ENCODE peak calls at places on chromosomes 11 and 22, in seven cellular contexts. O is prostate gland, K is psoas muscle, I is NT2/D1, G is BE2C, R is IMR-90, C is ovary. U is an unnamed sample. For H3K4me1, the result is how much of the 10 kb centered on the place peaks cover.

GRCh38 chr11:128862913-128863660 is 4.0 kb downstream of the KCNJ1 start:
- DNase-seq in O (no peak), K (no peak), I (no peak), G (no peak), R (peak), C (no peak), U (no peak)

GRCh38 chr11:116505466-116506247 is 267.1 kb downstream of the BUD13 start:
- DNase-seq in O (no peak), K (no peak), I (no peak), G (no peak), R (no peak), C (no peak), U (no peak)

GRCh38 chr11:117187428-117187798 is 8.9 kb downstream of the SIDT2 start:
- DNase-seq in O (no peak), K (no peak), I (no peak), G (no peak), R (no peak), C (no peak), U (no peak)

GRCh38 chr22:36377022-36377631 is 10.6 kb downstream of the MYH9 start:
- DNase-seq in O (no peak), K (no peak), I (no peak), G (no peak), R (no peak), C (no peak), U (no peak)

GRCh38 chr22:45120931-45121330 is 42.8 kb upstream of the NUP50 start:
- DNase-seq in O (no peak), K (no peak), I (no peak), G (no peak), R (peak), C (no peak), U (no peak)

GRCh38 chr11:111694851-111695250 is 71.3 kb downstream of the PPP2R1B start:
- DNase-seq in O (no peak), K (peak), I (no peak), G (no peak), R (peak), C (no peak), U (no peak)

GRCh38 chr22:41286639-41287091 is 678 bp upstream of the RANGAP1 start:
- DNase-seq in O (peak), K (no peak), I (no peak), G (peak), R (peak), C (no peak), U (no peak)

GRCh38 chr11:78037056-78037455 is 14.0 kb upstream of the KCTD14 start:
- DNase-seq in O (no peak), K (no peak), I (no peak), G (peak), R (no peak), C (no peak), U (no peak)

GRCh38 chr22:44931077-44931540 is 78.7 kb downstream of the PHF21B start:
- DNase-seq in O (no peak), K (peak), I (no peak), G (no peak), R (peak), C (peak), U (no peak)

GRCh38 chr11:33774356-33775063 is at the start of gene FBXO3:
- DNase-seq in O (peak), K (peak), I (peak), G (peak), R (peak), C (peak), U (peak)

GRCh38 chr11:76598426-76598839 is 72.1 kb downstream of the LRRC32 start:
- DNase-seq in O (no peak), K (no peak), I (no peak), G (peak), R (peak), C (no peak), U (peak)

GRCh38 chr11:18704698-18705097 is 6.1 kb downstream of the TMEM86A start:
- DNase-seq in O (no peak), K (no peak), I (no peak), G (no peak), R (no peak), C (no peak), U (peak)

GRCh38 chr22:50612715-50613221 is 12.2 kb downstream of the MAPK8IP2 start:
- DNase-seq in O (no peak), K (no peak), I (no peak), G (peak), R (no peak), C (no peak), U (no peak)

GRCh38 chr11:110715541-110715940 is 3.3 kb upstream of the ARHGAP20 start:
- DNase-seq in O (no peak), K (no peak), I (no peak), G (no peak), R (peak), C (no peak), U (no peak)

GRCh38 chr22:24965822-24966626 is 13.5 kb downstream of the KIAA1671 start:
- DNase-seq in O (peak), K (peak), I (no peak), G (no peak), R (no peak), C (peak), U (no peak)

GRCh38 chr22:46084943-46085830 is 65.1 kb upstream of the PPARA start:
- DNase-seq in O (peak), K (peak), I (no peak), G (peak), R (no peak), C (peak), U (peak)

GRCh38 chr11:27933992-27934829 is 173.7 kb downstream of the KIF18A start:
- DNase-seq in O (no peak), K (no peak), I (peak), G (no peak), R (peak), C (no peak), U (no peak)

GRCh38 chr11:102850973-102851745 is 7.8 kb upstream of the MMP3 start:
- DNase-seq in O (no peak), K (no peak), I (no peak), G (no peak), R (peak), C (no peak), U (no peak)

GRCh38 chr22:20380486-20380885 is 13.5 kb upstream of the ZNF74 start:
- DNase-seq in O (no peak), K (no peak), I (no peak), G (no peak), R (no peak), C (no peak), U (no peak)

GRCh38 chr11:57638005-57638760 is 11.5 kb downstream of the YPEL4 start:
- DNase-seq in O (peak), K (peak), I (peak), G (peak), R (peak), C (peak), U (peak)

GRCh38 chr22:48822278-48823233 is 1005.1 kb downstream of the BRD1 start:
- DNase-seq in O (no peak), K (no peak), I (no peak), G (no peak), R (no peak), C (no peak), U (peak)

GRCh38 chr22:19843107-19843856 is 11.4 kb downstream of the GNB1L start:
- DNase-seq in O (no peak), K (no peak), I (no peak), G (no peak), R (no peak), C (no peak), U (no peak)

GRCh38 chr11:46055371-46055770 is 65.9 kb downstream of the PHF21A start:
- DNase-seq in O (no peak), K (no peak), I (peak), G (no peak), R (peak), C (no peak), U (no peak)

GRCh38 chr22:36423461-36424404 is 36.0 kb upstream of the MYH9 start:
- DNase-seq in O (no peak), K (no peak), I (no peak), G (no peak), R (peak), C (no peak), U (no peak)

GRCh38 chr22:48957987-48958321 is 869.7 kb downstream of the BRD1 start:
- DNase-seq in O (peak), K (no peak), I (no peak), G (no peak), R (no peak), C (no peak), U (no peak)

GRCh38 chr11:19084661-19085315 is 24.3 kb upstream of the MRGPRX2 start:
- DNase-seq in O (no peak), K (no peak), I (no peak), G (no peak), R (no peak), C (no peak), U (no peak)

GRCh38 chr11:1640076-1640946 is 10.7 kb downstream of the KRTAP5-5 start:
- DNase-seq in O (no peak), K (no peak), I (peak), G (peak), R (no peak), C (no peak), U (no peak)

GRCh38 chr22:36562261-36562835 is 33.4 kb upstream of the EIF3D start:
- DNase-seq in O (no peak), K (peak), I (no peak), G (no peak), R (peak), C (no peak), U (no peak)

GRCh38 chr11:59174664-59175033 is 2.7 kb downstream of the DTX4 start:
- DNase-seq in O (no peak), K (no peak), I (no peak), G (no peak), R (peak), C (peak), U (no peak)

GRCh38 chr11:101362643-101363042 is 221.2 kb downstream of the TRPC6 start:
- DNase-seq in O (no peak), K (no peak), I (no peak), G (no peak), R (no peak), C (no peak), U (no peak)

DNA sequence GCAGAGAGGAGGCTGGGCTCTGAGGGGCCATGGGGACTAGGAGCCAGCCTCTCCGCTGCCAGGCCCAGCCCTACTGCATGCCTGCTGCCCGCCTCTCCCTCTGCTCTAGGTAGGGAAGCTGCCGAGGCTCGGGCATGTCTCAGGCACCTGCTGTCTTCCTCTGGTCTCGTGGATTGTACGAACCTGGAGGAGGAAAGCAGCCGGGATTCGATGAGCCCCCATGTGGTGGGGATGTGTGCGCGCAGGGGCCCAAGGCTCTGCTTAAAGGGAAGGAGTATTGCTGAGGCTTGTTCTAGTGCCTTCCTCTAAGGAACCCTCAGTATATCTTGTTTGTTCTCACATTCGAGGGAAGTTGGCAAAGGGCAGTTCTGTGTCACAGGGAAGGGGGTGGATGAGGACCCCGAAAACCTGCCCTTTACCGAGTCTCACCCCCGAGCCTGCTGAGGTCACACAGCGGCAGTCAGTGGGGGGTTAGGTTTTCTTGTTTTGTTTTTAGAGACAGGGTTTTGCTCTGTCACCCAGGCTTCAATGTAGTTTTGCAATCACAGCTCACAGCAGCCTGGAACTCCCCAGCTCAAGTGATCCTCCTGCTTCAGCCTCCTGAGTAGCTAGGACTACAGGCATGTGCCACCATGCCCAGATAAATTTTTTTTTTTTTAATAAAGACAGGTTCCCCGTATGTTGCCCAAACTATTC is 21.3 kb downstream of the DAGLA start:
- DNase-seq in O (no peak), K (no peak), I (no peak), G (peak), R (peak), C (no peak), U (no peak)
- H3K4me1 ChIP-seq in O (under half), K (half or more), I (under half), G (under half), R (under half), C (under half), U (half or more)

DNA sequence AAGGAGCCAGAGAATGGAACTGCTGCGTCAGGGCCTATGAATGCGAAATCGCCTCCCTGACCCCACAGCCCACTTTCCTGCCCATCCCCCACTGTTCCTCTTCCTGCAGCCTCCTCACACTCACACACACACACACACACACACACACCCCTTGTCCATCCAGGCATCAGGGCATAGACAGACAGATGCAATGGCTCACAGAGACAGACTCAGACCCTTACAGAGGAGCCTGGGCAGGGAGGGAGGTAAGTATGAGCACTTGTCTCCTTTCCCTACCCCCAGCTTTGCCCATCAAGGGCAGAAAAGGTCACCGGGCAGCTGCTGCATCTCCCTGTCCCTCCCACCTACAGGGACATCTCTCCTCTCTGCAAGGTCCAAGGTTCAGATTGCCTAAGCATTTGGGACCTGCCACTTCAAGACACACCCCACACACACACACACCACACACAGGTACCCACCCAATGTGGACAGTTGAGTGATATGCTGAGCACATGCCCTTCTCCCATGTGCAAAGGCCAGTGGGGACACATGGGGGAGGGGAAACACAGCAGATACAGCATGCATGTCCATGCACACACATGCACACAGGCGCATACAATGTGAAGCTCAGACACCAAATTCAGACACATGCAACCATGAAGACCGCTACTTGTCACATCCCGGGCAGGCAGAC is 2.0 kb upstream of the NRXN2 start:
- DNase-seq in O (no peak), K (no peak), I (no peak), G (no peak), R (no peak), C (no peak), U (no peak)
- H3K4me1 ChIP-seq in O (under half), K (under half), I (under half), G (under half), R (under half), C (under half), U (under half)

GRCh38 chr22:21946262-21946925 is 6.3 kb downstream of the PPM1F start:
- DNase-seq in O (no peak), K (no peak), I (no peak), G (no peak), R (no peak), C (no peak), U (no peak)
- H3K4me1 ChIP-seq in O (under half), K (half or more), I (under half), G (under half), R (under half), C (under half), U (half or more)

DNA sequence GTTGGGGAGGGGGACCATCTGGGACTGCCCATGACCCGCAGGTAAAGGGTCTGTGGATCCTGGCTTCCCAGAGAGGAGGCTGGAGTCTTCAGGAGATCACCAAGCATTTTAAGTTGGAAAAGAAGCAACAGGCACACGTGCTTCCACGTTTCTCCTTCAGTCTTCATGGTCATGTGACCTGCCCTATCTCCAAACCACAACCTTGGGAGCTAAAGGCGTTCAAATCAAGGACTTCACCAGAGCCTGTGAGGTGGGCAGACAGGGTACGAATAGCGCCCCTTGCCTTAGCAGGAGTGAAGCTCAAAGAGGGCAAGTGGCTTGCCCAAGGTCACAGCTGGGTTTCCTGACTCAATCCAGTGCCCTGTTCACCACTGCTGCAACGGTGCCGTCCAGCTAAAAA is 6.7 kb downstream of the TMEM184B start:
- DNase-seq in O (no peak), K (no peak), I (no peak), G (no peak), R (peak), C (peak), U (no peak)
- H3K4me1 ChIP-seq in O (under half), K (under half), I (under half), G (under half), R (under half), C (under half), U (half or more)

DNA sequence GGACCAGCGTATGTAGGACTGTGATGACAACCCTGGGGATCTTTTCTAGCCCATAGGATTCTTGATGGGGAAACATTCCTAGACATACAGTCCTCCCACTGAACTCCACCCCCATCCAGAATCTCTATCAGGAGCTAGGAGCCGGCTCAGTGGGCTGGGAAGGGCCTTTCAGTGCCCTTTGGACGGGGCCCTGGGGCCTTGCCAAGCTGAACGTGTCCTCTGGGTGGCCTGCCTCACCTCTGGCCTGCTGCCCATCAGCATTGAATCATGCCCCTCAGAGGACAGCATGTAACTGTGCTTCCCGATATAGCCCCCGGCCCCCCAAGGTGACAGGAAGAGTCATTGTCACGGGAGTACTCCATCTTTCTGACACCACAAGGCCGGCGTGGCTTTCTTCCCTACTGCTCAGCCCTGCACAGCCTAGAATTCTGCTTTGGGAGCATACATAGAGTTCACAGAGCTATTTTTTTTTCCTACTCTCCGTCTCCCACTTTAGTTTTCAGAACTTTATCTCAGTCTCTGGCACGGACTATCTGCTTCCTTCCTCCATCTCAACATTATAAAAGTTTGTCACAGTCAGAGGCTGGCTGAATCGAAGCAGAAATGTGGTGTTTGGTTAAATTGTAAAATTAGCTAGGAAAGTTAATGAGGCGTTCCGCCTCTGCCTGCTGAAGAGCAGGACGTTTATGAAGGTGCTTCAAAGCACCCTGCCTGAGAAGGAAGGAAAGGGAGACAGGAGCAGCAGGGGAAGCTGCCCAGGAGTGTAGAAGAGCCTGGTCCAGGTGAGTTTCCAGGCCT is 111.9 kb downstream of the ZBTB16 start:
- DNase-seq in O (no peak), K (peak), I (no peak), G (no peak), R (no peak), C (peak), U (no peak)
- H3K4me1 ChIP-seq in O (under half), K (half or more), I (under half), G (under half), R (under half), C (half or more), U (half or more)

GRCh38 chr11:106077609-106078517 is at the start of gene AASDHPPT:
- DNase-seq in O (peak), K (no peak), I (peak), G (peak), R (peak), C (no peak), U (no peak)
- H3K4me1 ChIP-seq in O (under half), K (under half), I (under half), G (under half), R (under half), C (under half), U (under half)

GRCh38 chr11:121890377-121890776 is 225.6 kb downstream of the BLID start:
- DNase-seq in O (no peak), K (no peak), I (no peak), G (no peak), R (peak), C (no peak), U (no peak)
- H3K4me1 ChIP-seq in O (under half), K (under half), I (under half), G (under half), R (under half), C (under half), U (under half)

GRCh38 chr11:61095022-61095421 is 7.3 kb upstream of the CD5 start:
- DNase-seq in O (no peak), K (no peak), I (no peak), G (no peak), R (no peak), C (no peak), U (no peak)
- H3K4me1 ChIP-seq in O (under half), K (under half), I (under half), G (under half), R (under half), C (under half), U (under half)

GRCh38 chr11:67378544-67378943 is 5.1 kb upstream of the CLCF1 start:
- DNase-seq in O (no peak), K (no peak), I (no peak), G (no peak), R (no peak), C (no peak), U (no peak)
- H3K4me1 ChIP-seq in O (under half), K (under half), I (under half), G (under half), R (under half), C (under half), U (half or more)

GRCh38 chr11:47366020-47366490 is 12.3 kb downstream of the SPI1 start:
- DNase-seq in O (no peak), K (no peak), I (no peak), G (no peak), R (no peak), C (no peak), U (no peak)

GRCh38 chr11:47372422-47372821 is 5.9 kb downstream of the SPI1 start:
- DNase-seq in O (no peak), K (no peak), I (no peak), G (no peak), R (no peak), C (no peak), U (no peak)

GRCh38 chr11:47375020-47375419 is 3.3 kb downstream of the SPI1 start:
- DNase-seq in O (no peak), K (no peak), I (no peak), G (no peak), R (no peak), C (no peak), U (no peak)

GRCh38 chr11:47373876-47374820 is 4.2 kb downstream of the SPI1 start:
- DNase-seq in O (peak), K (peak), I (peak), G (peak), R (peak), C (peak), U (no peak)

GRCh38 chr11:47369676-47370075 is 8.7 kb downstream of the SPI1 start:
- DNase-seq in O (no peak), K (no peak), I (no peak), G (no peak), R (no peak), C (no peak), U (no peak)
- H3K4me1 ChIP-seq in O (under half), K (under half), I (under half), G (under half), R (under half), C (under half), U (under half)

U was measured in suprapubic skin.